ENCODE peak calls at places on chromosomes 13 and 19, in five cellular contexts. Q, W, R, B and N are unnamed samples.

GRCh38 chr13:42377640-42378382 is 105.9 kb downstream of the AKAP11 start:
- DNase-seq in Q (no peak), W (no peak), R (no peak), B (no peak), N (no peak)

GRCh38 chr19:2081873-2082810 is 14.0 kb downstream of the MOB3A start:
- DNase-seq in Q (no peak), W (no peak), R (no peak), B (no peak), N (no peak)

GRCh38 chr13:77781804-77782203 is 84.3 kb downstream of the SLAIN1 start:
- DNase-seq in Q (no peak), W (no peak), R (no peak), B (no peak), N (no peak)

GRCh38 chr13:65582160-65582559 is 1648.0 kb downstream of the PCDH9 start:
- DNase-seq in Q (no peak), W (no peak), R (no peak), B (no peak), N (no peak)

GRCh38 chr19:590396-590745 is 690 bp downstream of the HCN2 start:
- DNase-seq in Q (no peak), W (no peak), R (no peak), B (no peak), N (no peak)

GRCh38 chr19:49362048-49362925 is at the start of gene TEAD2:
- DNase-seq in Q (peak), W (no peak), R (peak), B (peak), N (peak)

GRCh38 chr19:48859711-48860572 is 8.5 kb downstream of the PLEKHA4 start:
- DNase-seq in Q (no peak), W (no peak), R (no peak), B (no peak), N (no peak)

GRCh38 chr19:30406220-30406944 is 34.2 kb downstream of the ZNF536 start:
- DNase-seq in Q (peak), W (no peak), R (peak), B (no peak), N (no peak)

GRCh38 chr13:79936368-79937136 is 404.4 kb downstream of the SPRY2 start:
- DNase-seq in Q (peak), W (peak), R (no peak), B (no peak), N (peak)

GRCh38 chr19:42074513-42075363 is 1.2 kb upstream of the ZNF574 start:
- DNase-seq in Q (no peak), W (no peak), R (no peak), B (no peak), N (no peak)

GRCh38 chr19:3387645-3388589 is 21.5 kb downstream of the NFIC start:
- DNase-seq in Q (peak), W (no peak), R (no peak), B (peak), N (no peak)

GRCh38 chr13:51620165-51620983 is 36.1 kb downstream of the WDFY2 start:
- DNase-seq in Q (no peak), W (no peak), R (no peak), B (no peak), N (no peak)

DNA sequence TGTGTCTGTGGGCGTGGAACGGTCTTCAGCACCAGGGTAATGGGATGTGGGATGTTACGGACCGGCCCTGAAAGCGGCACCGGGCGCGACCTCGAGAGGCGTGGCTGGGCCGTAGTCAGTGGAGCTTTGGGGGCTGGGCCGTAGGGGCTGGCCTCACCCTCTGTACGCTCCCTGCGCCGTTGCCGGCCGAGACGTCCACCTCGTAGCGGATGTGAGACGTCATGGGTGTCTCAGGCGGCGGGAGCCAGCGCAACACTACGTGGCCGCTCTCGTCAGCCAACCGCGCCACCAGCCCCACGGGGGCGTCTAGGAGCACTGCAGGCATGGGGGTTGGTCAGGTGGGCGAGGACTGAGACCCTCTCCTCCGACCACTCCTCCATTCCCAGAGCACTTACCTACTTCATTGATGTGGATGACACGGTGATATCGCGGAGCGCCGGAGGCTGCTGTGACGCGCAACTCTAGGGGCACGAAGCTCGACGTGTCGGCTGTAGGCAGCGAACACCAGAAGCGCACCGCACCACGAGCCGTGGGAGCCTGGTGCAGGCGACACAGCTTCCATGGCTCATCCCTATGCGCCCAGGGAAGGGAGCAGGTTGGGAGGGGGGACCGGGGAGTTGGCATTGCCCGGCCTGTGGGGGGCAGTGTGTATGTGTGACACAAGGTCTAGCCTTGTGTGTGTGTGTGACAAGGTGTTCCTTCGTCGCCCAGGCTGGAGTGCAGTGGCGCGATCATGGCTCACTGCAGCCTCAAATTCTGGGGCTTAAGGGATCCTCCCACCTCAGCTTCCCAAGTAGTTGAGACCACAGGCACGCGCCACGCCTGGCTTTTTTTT is 2.4 kb downstream of the EPOR start:
- DNase-seq in Q (peak), W (no peak), R (peak), B (no peak), N (peak)
- TF ChIP-seq CTCF in Q (no peak), W (peak), R (peak), B (no peak), N (peak)

DNA sequence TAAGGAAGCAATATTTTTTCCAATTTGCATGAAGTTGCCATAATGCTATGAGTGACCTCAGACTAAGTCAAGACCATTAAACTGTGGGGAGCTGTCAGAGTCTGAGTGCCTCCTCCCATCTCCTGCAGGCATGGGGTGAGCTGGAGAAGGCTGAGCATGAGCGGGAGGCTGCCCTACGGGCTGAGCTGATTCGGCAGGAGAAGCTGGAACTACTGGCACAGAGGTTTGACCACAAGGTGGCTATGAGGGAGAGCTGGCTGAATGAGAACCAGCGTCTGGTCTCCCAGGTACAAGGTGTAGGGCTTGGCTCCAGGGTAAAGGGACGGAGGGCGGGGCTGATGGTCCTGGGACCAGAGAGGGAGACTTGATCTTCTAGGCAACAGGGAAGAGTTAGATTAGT is 35.8 kb downstream of the SPTBN4 start:
- DNase-seq in Q (no peak), W (no peak), R (no peak), B (no peak), N (peak)
- TF ChIP-seq CTCF in Q (no peak), W (no peak), R (peak), B (no peak), N (peak)

GRCh38 chr13:73416093-73416492 is 357.3 kb downstream of the KLF5 start:
- DNase-seq in Q (no peak), W (no peak), R (no peak), B (no peak), N (peak)

GRCh38 chr13:73422973-73423372 is 364.2 kb downstream of the KLF5 start:
- DNase-seq in Q (no peak), W (no peak), R (no peak), B (no peak), N (no peak)

GRCh38 chr13:73412933-73413332 is 354.1 kb downstream of the KLF5 start:
- DNase-seq in Q (no peak), W (no peak), R (no peak), B (no peak), N (no peak)

GRCh38 chr13:73421310-73421912 is 362.6 kb downstream of the KLF5 start:
- DNase-seq in Q (no peak), W (no peak), R (no peak), B (no peak), N (peak)

GRCh38 chr13:73417012-73417615 is 358.3 kb downstream of the KLF5 start:
- DNase-seq in Q (no peak), W (no peak), R (no peak), B (no peak), N (no peak)
- TF ChIP-seq CTCF in Q (peak), W (peak), R (peak), B (no peak), N (peak)

GRCh38 chr13:30454991-30455390 is 10.7 kb downstream of the HMGB1 start:
- DNase-seq in Q (no peak), W (no peak), R (no peak), B (no peak), N (no peak)

GRCh38 chr13:30450066-30450465 is 15.7 kb downstream of the HMGB1 start:
- DNase-seq in Q (no peak), W (no peak), R (no peak), B (no peak), N (no peak)

GRCh38 chr13:30456290-30456689 is 9.4 kb downstream of the HMGB1 start:
- DNase-seq in Q (no peak), W (no peak), R (no peak), B (no peak), N (no peak)

GRCh38 chr13:30457306-30457891 is 8.3 kb downstream of the HMGB1 start:
- DNase-seq in Q (no peak), W (no peak), R (no peak), B (no peak), N (no peak)

DNA sequence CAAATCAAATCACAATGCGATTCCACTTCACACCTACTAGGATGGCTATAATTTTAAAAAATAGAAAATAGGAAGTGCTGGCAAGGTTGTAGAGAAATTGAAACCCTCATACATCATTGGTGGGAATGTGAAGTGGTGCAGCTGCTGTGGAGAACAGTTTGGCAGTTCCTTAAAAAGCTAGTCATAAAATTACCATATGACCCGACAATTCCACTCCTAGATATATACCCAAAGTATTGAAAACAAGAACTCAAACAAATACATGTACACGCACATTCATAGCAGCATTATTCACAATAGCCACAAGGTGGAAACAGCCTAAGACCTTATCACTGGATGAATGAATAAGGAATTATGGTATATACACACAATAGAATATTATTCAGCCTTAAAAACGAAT is 12.0 kb downstream of the HMGB1 start:
- DNase-seq in Q (no peak), W (no peak), R (no peak), B (no peak), N (peak)
- TF ChIP-seq CTCF in Q (peak), W (peak), R (peak), B (no peak), N (peak)

GRCh38 chr19:46192990-46193650 is 36.4 kb upstream of the IGFL1 start:
- DNase-seq in Q (peak), W (no peak), R (no peak), B (no peak), N (peak)
- TF ChIP-seq CTCF in Q (no peak), W (no peak), R (no peak), B (no peak), N (no peak)

DNA sequence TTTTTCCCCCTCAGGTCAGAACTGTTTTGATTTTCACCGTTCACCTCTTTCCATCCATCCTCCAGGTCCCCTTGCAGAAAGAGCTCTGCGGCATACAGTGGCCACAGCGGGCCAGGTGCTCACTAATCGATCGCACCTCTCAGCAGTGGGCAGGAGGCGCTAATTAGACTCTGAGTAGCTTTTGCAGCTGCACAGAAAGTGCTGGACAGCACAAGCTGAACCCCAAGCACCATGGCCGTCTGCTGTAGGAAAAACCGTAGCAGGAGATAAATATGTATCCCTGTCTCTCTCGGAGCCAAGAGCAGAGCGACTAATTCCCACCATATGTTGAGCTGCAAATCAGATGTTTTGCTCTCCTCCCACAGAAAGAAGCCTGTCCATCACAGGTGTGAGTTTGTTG is 54.4 kb downstream of the PEX11G start:
- DNase-seq in Q (no peak), W (no peak), R (no peak), B (no peak), N (no peak)
- TF ChIP-seq CTCF in Q (no peak), W (no peak), R (no peak), B (no peak), N (no peak)

GRCh38 chr13:113028336-113029060 is 59.5 kb downstream of the MCF2L start:
- DNase-seq in Q (no peak), W (no peak), R (no peak), B (no peak), N (no peak)
- TF ChIP-seq CTCF in Q (no peak), W (no peak), R (no peak), B (no peak), N (no peak)

GRCh38 chr13:74555291-74556001 is 421.2 kb upstream of the KLF12 start:
- DNase-seq in Q (no peak), W (no peak), R (no peak), B (no peak), N (no peak)

GRCh38 chr13:74550039-74550438 is 415.8 kb upstream of the KLF12 start:
- DNase-seq in Q (no peak), W (no peak), R (no peak), B (no peak), N (no peak)

GRCh38 chr13:74557870-74558269 is 423.7 kb upstream of the KLF12 start:
- DNase-seq in Q (no peak), W (no peak), R (no peak), B (no peak), N (no peak)

GRCh38 chr13:74556002-74556551 is 421.9 kb upstream of the KLF12 start:
- DNase-seq in Q (no peak), W (no peak), R (no peak), B (no peak), N (no peak)

GRCh38 chr13:74554581-74555290 is 420.5 kb upstream of the KLF12 start:
- DNase-seq in Q (no peak), W (no peak), R (no peak), B (no peak), N (no peak)
- TF ChIP-seq CTCF in Q (no peak), W (no peak), R (no peak), B (no peak), N (no peak)